ENCODE peak calls at places on chromosomes 12 and 14, in seven cellular contexts. T is H9, Y is GM13976, S is RWPE1, U is AG09319, K is fibroblast of the aortic adventitia, R is choroid plexus epithelial cell. F is an unnamed sample.

GRCh38 chr14:84453541-84453940 is 1076.4 kb upstream of the FLRT2 start:
- DNase-seq in U (no peak), T (no peak), R (peak), S (no peak), K (no peak), Y (no peak), F (no peak)

GRCh38 chr14:104731249-104731924 is 7.4 kb downstream of the ADSS1 start:
- DNase-seq in K (no peak), R (no peak), Y (no peak), S (no peak), T (peak), U (no peak), F (peak)

GRCh38 chr12:61490732-61491498 is 769.3 kb upstream of the USP15 start:
- DNase-seq in U (no peak), R (peak), T (no peak), S (peak), K (no peak), Y (no peak), F (no peak)

GRCh38 chr12:111645433-111645832 is 40.3 kb downstream of the BRAP start:
- DNase-seq in Y (no peak), K (no peak), U (no peak), R (peak), T (no peak), S (no peak), F (no peak)

GRCh38 chr14:95828649-95829265 is 47.9 kb upstream of the TUNAR start:
- DNase-seq in K (no peak), R (no peak), U (no peak), Y (no peak), S (no peak), T (peak), F (no peak)

GRCh38 chr14:63962896-63963295 is 110.1 kb downstream of the SYNE2 start:
- DNase-seq in Y (no peak), S (no peak), R (no peak), U (no peak), T (no peak), K (no peak), F (no peak)

GRCh38 chr12:1800646-1801284 is 19.6 kb upstream of the LRTM2 start:
- DNase-seq in Y (peak), T (peak), U (no peak), K (no peak), R (peak), S (no peak), F (peak)

GRCh38 chr12:67370979-67371378 is 101.8 kb downstream of the CAND1 start:
- DNase-seq in U (no peak), Y (no peak), R (no peak), K (no peak), S (no peak), T (no peak), F (no peak)

GRCh38 chr12:48875944-48876520 is 10.4 kb upstream of the RND1 start:
- DNase-seq in S (no peak), U (no peak), R (no peak), Y (no peak), T (no peak), K (peak), F (no peak)

GRCh38 chr12:43436597-43436996 is 115.4 kb downstream of the ADAMTS20 start:
- DNase-seq in K (no peak), S (no peak), T (no peak), Y (no peak), U (no peak), R (no peak), F (no peak)

GRCh38 chr12:6925543-6926279 is 2.0 kb upstream of the ATN1 start:
- DNase-seq in Y (no peak), T (peak), R (peak), U (peak), S (peak), K (peak), F (no peak)

GRCh38 chr12:57037264-57037663 is 12.7 kb downstream of the MYO1A start:
- DNase-seq in S (no peak), K (no peak), U (no peak), R (no peak), T (peak), Y (no peak), F (no peak)

GRCh38 chr12:6215120-6215807 is 15.1 kb downstream of the CD9 start:
- DNase-seq in K (no peak), Y (no peak), R (no peak), S (no peak), T (peak), U (no peak), F (no peak)

GRCh38 chr12:113257564-113257963 is 36.3 kb downstream of the TPCN1 start:
- DNase-seq in K (no peak), S (no peak), U (no peak), T (no peak), R (no peak), Y (no peak), F (no peak)

GRCh38 chr14:36947362-36947761 is 225.0 kb downstream of the SLC25A21 start:
- DNase-seq in K (no peak), Y (no peak), R (no peak), S (no peak), T (no peak), U (no peak), F (no peak)

GRCh38 chr12:95277139-95277538 is 59.5 kb downstream of the VEZT start:
- DNase-seq in K (peak), R (peak), T (no peak), Y (no peak), U (peak), S (no peak), F (no peak)

GRCh38 chr12:85155791-85156190 is 119.6 kb downstream of the LRRIQ1 start:
- DNase-seq in T (no peak), K (peak), Y (no peak), U (no peak), R (peak), S (peak), F (no peak)

GRCh38 chr12:85157023-85157626 is 121.0 kb downstream of the LRRIQ1 start:
- DNase-seq in T (no peak), R (peak), S (no peak), U (no peak), Y (no peak), K (no peak), F (no peak)

DNA sequence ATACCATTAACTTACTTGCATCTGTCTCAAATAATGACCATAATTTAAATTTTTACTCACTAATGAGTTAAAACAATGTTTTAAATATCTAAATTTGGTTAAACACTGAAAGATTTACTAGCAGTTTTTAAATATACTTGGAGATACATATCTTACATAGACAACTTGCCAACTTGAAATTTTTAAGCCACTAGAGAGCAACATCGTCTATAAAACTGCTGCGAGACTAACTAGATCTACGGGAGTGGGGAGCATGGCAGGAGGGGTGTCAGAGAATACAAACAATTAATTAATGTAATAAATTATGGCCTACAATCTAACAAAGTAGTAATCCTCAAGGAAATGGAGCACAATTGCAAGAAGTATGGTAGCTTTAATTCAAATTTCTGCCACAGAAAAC is 120.4 kb downstream of the LRRIQ1 start:
- DNase-seq in S (no peak), U (no peak), K (no peak), Y (no peak), R (peak), T (no peak), F (no peak)
- TF ChIP-seq CTCF in S (no peak), U (no peak), K (no peak), Y (no peak), R (peak), T (no peak), F (no peak)

GRCh38 chr14:21686468-21686867 is 12.8 kb upstream of the OR4E1 start:
- DNase-seq in Y (no peak), T (no peak), K (no peak), U (no peak), S (no peak), R (no peak), F (no peak)
- TF ChIP-seq CTCF in Y (no peak), T (no peak), K (no peak), U (no peak), S (no peak), R (no peak), F (no peak)

GRCh38 chr12:77725611-77726010 is 105.1 kb upstream of the NAV3 start:
- DNase-seq in R (peak), Y (no peak), U (no peak), S (no peak), K (peak), T (no peak), F (no peak)

GRCh38 chr12:77723308-77723707 is 107.4 kb upstream of the NAV3 start:
- DNase-seq in Y (no peak), R (no peak), S (peak), K (no peak), U (no peak), T (no peak), F (no peak)

GRCh38 chr12:77724367-77724957 is 106.2 kb upstream of the NAV3 start:
- DNase-seq in T (no peak), K (peak), R (peak), U (no peak), Y (no peak), S (peak), F (no peak)

GRCh38 chr12:77720258-77720657 is 110.4 kb upstream of the NAV3 start:
- DNase-seq in U (no peak), R (peak), T (no peak), Y (no peak), K (no peak), S (no peak), F (no peak)
- TF ChIP-seq CTCF in U (peak), R (peak), T (peak), Y (no peak), K (no peak), S (no peak), F (no peak)

GRCh38 chr14:61320806-61321384 is 484 bp upstream of the PRKCH start:
- DNase-seq in R (no peak), T (no peak), U (no peak), S (no peak), K (no peak), Y (no peak), F (no peak)

GRCh38 chr14:61319706-61320105 is 1.7 kb upstream of the PRKCH start:
- DNase-seq in Y (no peak), K (no peak), U (no peak), T (no peak), R (no peak), S (no peak), F (no peak)

GRCh38 chr14:61322799-61323290 is 1.5 kb downstream of the PRKCH start:
- DNase-seq in U (no peak), S (peak), T (no peak), K (no peak), R (peak), Y (peak), F (no peak)

GRCh38 chr14:61322011-61322798 is 826 bp downstream of the PRKCH start:
- DNase-seq in U (no peak), K (no peak), Y (peak), S (peak), T (peak), R (no peak), F (no peak)

GRCh38 chr14:61321385-61322010 is at the start of gene PRKCH:
- DNase-seq in Y (peak), T (peak), S (peak), K (peak), U (no peak), R (peak), F (peak)
- TF ChIP-seq CTCF in Y (peak), T (peak), S (peak), K (no peak), U (no peak), R (peak), F (no peak)

DNA sequence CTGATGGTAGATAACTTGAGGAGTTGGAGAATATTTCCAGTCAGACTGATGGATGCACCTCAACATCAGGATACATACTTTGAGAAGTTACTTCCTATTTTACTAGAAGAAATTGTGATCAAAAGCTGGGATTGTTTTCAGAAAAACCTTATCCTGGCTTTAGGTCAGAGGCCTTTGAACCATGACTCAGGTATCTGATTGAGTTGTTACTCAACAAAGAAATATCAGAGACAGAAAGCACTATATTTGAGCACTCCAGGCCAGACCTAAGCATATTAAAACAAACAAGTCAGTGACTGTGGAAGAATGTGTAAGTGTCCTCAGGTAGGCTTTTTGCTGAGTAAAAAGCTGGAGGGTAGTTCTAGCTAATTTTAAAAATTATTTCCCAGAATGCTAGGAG is 790.0 kb downstream of the TMTC2 start:
- DNase-seq in T (no peak), S (no peak), R (no peak), K (no peak), Y (no peak), U (no peak), F (no peak)
- TF ChIP-seq CTCF in T (no peak), S (no peak), R (no peak), K (no peak), Y (no peak), U (no peak), F (no peak)

GRCh38 chr12:29309320-29309902 is 71.6 kb downstream of the ERGIC2 start:
- DNase-seq in R (peak), U (no peak), Y (no peak), T (no peak), S (peak), K (peak), F (no peak)
- TF ChIP-seq CTCF in R (peak), U (peak), Y (no peak), T (peak), S (peak), K (peak), F (no peak)

GRCh38 chr14:101812071-101812470 is 50.6 kb downstream of the PPP2R5C start:
- DNase-seq in K (no peak), S (no peak), T (no peak), R (no peak), U (no peak), Y (no peak), F (no peak)
- TF ChIP-seq CTCF in K (no peak), S (no peak), T (no peak), R (no peak), U (no peak), Y (no peak), F (no peak)

DNA sequence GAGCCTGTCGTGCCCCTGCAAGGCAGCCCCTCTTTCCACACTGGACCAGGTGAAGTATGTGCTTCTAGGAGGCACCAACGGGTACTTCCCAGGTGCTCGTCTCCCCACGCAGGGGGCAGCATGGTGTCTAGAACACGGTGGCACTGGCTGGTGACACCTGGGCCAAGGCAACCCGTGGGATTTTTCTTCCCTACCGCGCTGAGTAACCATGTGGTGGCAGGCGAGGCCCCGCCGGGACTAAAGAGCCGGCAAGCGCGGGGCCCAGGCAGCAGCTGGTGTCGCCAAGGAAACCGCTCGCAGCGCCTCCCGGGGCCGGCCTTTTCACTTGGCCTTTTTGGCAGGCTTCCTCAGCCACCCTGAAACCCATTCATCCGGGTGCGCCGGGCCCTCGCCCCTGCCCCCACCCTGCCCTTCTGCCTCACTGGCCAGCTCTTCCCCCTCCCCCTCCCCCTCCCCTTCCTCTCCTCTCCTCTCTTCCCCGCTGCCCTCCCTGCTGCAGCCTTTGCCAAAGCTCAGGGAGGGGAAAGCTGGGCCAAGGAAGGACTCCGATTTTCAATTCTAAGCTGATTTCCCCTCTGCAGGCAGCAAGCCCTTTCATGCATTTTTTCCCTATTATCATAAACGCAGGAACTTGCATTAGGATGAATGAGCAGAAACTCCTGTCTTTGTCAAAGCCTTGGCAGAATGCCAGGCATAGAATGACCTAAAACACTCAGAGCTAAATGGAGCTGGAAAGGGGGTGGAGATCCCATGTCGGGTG is 81.2 kb downstream of the IRF2BPL start:
- DNase-seq in T (peak), R (peak), S (peak), Y (peak), U (peak), K (peak), F (peak)
- TF ChIP-seq CTCF in T (peak), R (peak), S (peak), Y (peak), U (peak), K (peak), F (no peak)

DNA sequence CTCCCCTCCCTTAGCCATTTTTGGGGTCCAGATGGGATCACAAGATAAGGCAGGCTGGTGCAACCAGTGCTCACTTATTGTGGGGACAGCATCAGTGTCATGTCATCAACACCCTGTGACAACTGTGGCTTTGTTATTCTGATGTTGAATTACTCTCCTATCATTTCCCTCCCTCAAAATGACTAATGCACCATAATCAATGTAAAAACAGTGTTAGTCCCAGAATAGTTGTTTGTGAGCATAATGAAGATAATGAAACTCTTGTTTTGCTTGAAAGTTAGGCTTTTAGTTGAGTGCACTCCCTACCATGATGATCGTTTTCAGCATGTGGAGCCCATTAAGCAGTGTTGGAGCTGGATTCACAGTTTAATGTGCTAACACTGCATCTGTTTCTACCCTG is 151.4 kb downstream of the TMTC2 start:
- DNase-seq in T (no peak), R (no peak), U (no peak), K (no peak), S (no peak), Y (no peak), F (no peak)
- TF ChIP-seq CTCF in T (no peak), R (no peak), U (no peak), K (no peak), S (no peak), Y (no peak), F (no peak)